ENCODE peak calls at places on chromosome 21, in eight cellular contexts. S is CD8-positive, alpha-beta T cell; V is cardiac muscle cell; B is T-cell; N is HEK293T; C is NCI-H446; F is sciatic nerve; R is skeletal muscle cell. A is an unnamed sample.
A peak's percentile ranks its signal among the peaks of the same experiment; 100 is the strongest.

GRCh38 chr21:20377250-20377649 is 621.0 kb upstream of the NCAM2 start:
- DNase-seq in S (no peak), V (no peak), B (no peak), N (no peak), C (no peak), F (no peak), R (no peak), A (no peak)

GRCh38 chr21:31862078-31862477 is 10.7 kb upstream of the HUNK start:
- DNase-seq in S (no peak), V (no peak), B (no peak), N (no peak), C (no peak), F (no peak), R (no peak), A (no peak)

GRCh38 chr21:41711416-41712023 is 55.3 kb downstream of the RIPK4 start:
- DNase-seq in S (no peak), V (no peak), B (no peak), N (no peak), C (no peak), F (no peak), R (no peak), A (no peak)

GRCh38 chr21:38809170-38809878 is 3.6 kb downstream of the ETS2 start:
- DNase-seq in S (no peak), V (no peak), B (no peak), N (no peak), C (no peak), F (no peak), R (no peak), A (no peak)

GRCh38 chr21:38416791-38417190 is 81.5 kb downstream of the ERG start:
- DNase-seq in S (no peak), V (no peak), B (no peak), N (no peak), C (no peak), F (no peak), R (no peak), A (no peak)

GRCh38 chr21:44377201-44377921 is 23.9 kb downstream of the TRPM2 start:
- DNase-seq in S (no peak), V (no peak), B (no peak), N (no peak), C (no peak), F (peak; percentile 50), R (no peak), A (no peak)

GRCh38 chr21:34824314-34824713 is 155.5 kb downstream of the CLIC6 start:
- DNase-seq in S (no peak), V (no peak), B (no peak), N (no peak), C (no peak), F (no peak), R (no peak), A (no peak)

GRCh38 chr21:15005391-15005790 is 59.4 kb downstream of the NRIP1 start:
- DNase-seq in S (no peak), V (no peak), B (peak; percentile 1), N (no peak), C (no peak), F (no peak), R (no peak), A (no peak)

GRCh38 chr21:41684381-41685245 is 82.2 kb downstream of the RIPK4 start:
- DNase-seq in S (no peak), V (peak; percentile 68), B (no peak), N (no peak), C (no peak), F (peak; percentile 55), R (peak; percentile 58), A (no peak)

GRCh38 chr21:27379381-27379780 is 412.5 kb upstream of the ADAMTS5 start:
- DNase-seq in S (no peak), V (no peak), B (no peak), N (no peak), C (no peak), F (no peak), R (no peak), A (no peak)

GRCh38 chr21:40054403-40054802 is 187.2 kb downstream of the PCP4 start:
- DNase-seq in S (no peak), V (no peak), B (no peak), N (no peak), C (peak; percentile 31), F (no peak), R (no peak), A (no peak)

GRCh38 chr21:44350773-44351481 is 2.5 kb upstream of the TRPM2 start:
- DNase-seq in S (no peak), V (no peak), B (no peak), N (no peak), C (no peak), F (peak; percentile 54), R (no peak), A (peak; percentile 57)